ENCODE peak calls at places on chromosome 15, in five cellular contexts. E, K, U, V and Q are unnamed samples.

GRCh38 chr15:58770519-58770856 is 614 bp upstream of the MINDY2 start:
- DNase-seq in E (no peak), K (peak), U (peak), V (no peak), Q (peak)

GRCh38 chr15:63819645-63820044 is 14.1 kb downstream of the HERC1 start:
- DNase-seq in E (no peak), K (no peak), U (no peak), V (no peak), Q (no peak)

GRCh38 chr15:67937153-67937761 is 97.4 kb upstream of the RNU6-1 start:
- DNase-seq in E (peak), K (no peak), U (no peak), V (no peak), Q (no peak)

GRCh38 chr15:101020945-101021344 is 101.8 kb downstream of the LRRK1 start:
- DNase-seq in E (peak), K (no peak), U (no peak), V (no peak), Q (no peak)

GRCh38 chr15:33022629-33023028 is 171.9 kb downstream of the FMN1 start:
- DNase-seq in E (peak), K (peak), U (peak), V (peak), Q (peak)

GRCh38 chr15:31266712-31267111 is 59.9 kb upstream of the KLF13 start:
- DNase-seq in E (peak), K (no peak), U (no peak), V (no peak), Q (no peak)

GRCh38 chr15:47460775-47461174 is 256.5 kb upstream of the SEMA6D start:
- DNase-seq in E (no peak), K (no peak), U (no peak), V (no peak), Q (no peak)

GRCh38 chr15:52503788-52504496 is 24.7 kb downstream of the MYO5A start:
- DNase-seq in E (no peak), K (peak), U (no peak), V (no peak), Q (peak)

GRCh38 chr15:26773917-26774316 is 1.1 kb upstream of the GABRB3 start:
- DNase-seq in E (peak), K (no peak), U (no peak), V (no peak), Q (no peak)

GRCh38 chr15:67185621-67186225 is 68.7 kb downstream of the AAGAB start:
- DNase-seq in E (no peak), K (no peak), U (peak), V (no peak), Q (no peak)

GRCh38 chr15:93413745-93414144 is 324.7 kb upstream of the RGMA start:
- DNase-seq in E (no peak), K (no peak), U (no peak), V (no peak), Q (no peak)

GRCh38 chr15:57118013-57118799 is 199.8 kb downstream of the TCF12 start:
- DNase-seq in E (no peak), K (peak), U (no peak), V (no peak), Q (peak)

GRCh38 chr15:92647467-92648163 is 8.0 kb downstream of the FAM174B start:
- DNase-seq in E (peak), K (no peak), U (no peak), V (no peak), Q (no peak)

GRCh38 chr15:90979582-90979981 is 14.8 kb downstream of the PRC1 start:
- DNase-seq in E (no peak), K (no peak), U (no peak), V (no peak), Q (no peak)
- TF ChIP-seq CTCF in E (no peak), K (no peak), U (no peak), V (no peak), Q (no peak)

GRCh38 chr15:80526556-80527340 is 122.6 kb downstream of the ARNT2 start:
- DNase-seq in E (no peak), K (peak), U (peak), V (no peak), Q (peak)
- TF ChIP-seq CTCF in E (no peak), K (no peak), U (no peak), V (no peak), Q (no peak)

GRCh38 chr15:97881568-97881967 is 78.9 kb upstream of the ARRDC4 start:
- DNase-seq in E (no peak), K (no peak), U (no peak), V (no peak), Q (no peak)
- TF ChIP-seq CTCF in E (no peak), K (no peak), U (no peak), V (no peak), Q (no peak)

DNA sequence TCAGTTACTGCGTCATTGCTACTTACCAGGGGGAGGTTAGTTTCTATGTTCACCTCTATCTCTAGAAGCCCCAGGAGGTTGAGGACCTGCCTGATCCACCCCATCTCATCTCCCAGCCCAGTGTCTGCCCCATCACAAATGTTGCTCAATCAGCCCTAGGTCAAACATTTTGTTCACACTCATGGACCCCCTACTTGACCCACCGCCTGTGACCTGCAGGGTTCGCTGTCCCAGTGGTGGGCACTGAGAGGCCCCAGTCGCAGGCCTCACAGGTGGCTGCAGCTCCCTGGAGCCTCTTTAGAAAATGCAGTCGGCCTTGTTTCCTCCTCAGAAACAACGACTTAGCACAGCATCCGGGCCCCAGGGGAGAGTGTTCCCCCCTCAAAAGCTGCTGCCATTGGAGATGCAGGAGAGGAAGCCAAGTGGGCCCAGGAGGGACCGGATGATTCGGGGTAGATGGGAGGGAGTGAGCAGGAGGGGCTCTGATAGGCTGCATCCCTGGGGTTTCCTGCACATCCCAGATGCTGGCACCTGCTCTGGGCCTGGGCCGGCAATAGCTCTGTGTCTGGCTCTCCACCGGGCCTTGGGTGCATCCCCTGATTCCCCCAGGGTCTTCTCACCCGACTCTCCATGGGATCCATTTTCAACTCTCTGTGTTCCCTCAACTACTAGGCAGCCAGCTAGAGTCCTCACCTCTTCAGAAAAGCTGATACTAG is 18.4 kb upstream of the INSYN1 start:
- DNase-seq in E (peak), K (no peak), U (no peak), V (no peak), Q (no peak)
- TF ChIP-seq CTCF in E (peak), K (no peak), U (no peak), V (no peak), Q (no peak)